ENCODE peak calls at places on chromosomes 3 and 15, in eight cellular contexts. One of them, this sample, is unnamed.

GRCh38 chr3:71226565-71227281 is 356.8 kb downstream of the FOXP1 start:
- DNase-seq in mammary epithelial cell: no peak
- DNase-seq in right atrium auricular region: no peak
- DNase-seq in AG10803: peak
- DNase-seq in spleen: peak
- DNase-seq in foreskin fibroblast: no peak
- DNase-seq in AG04450: no peak
- DNase-seq in CD4-positive, alpha-beta T cell: peak
- DNase-seq in this sample: no peak

GRCh38 chr3:98433764-98434163 is 29.2 kb upstream of the OR5K1 start:
- DNase-seq in mammary epithelial cell: no peak
- DNase-seq in right atrium auricular region: no peak
- DNase-seq in AG10803: no peak
- DNase-seq in spleen: no peak
- DNase-seq in foreskin fibroblast: no peak
- DNase-seq in AG04450: no peak
- DNase-seq in CD4-positive, alpha-beta T cell: no peak
- DNase-seq in this sample: no peak

GRCh38 chr3:11021611-11022011 is 29.1 kb downstream of the SLC6A1 start:
- DNase-seq in mammary epithelial cell: no peak
- DNase-seq in right atrium auricular region: no peak
- DNase-seq in AG10803: no peak
- DNase-seq in spleen: no peak
- DNase-seq in foreskin fibroblast: no peak
- DNase-seq in AG04450: no peak
- DNase-seq in CD4-positive, alpha-beta T cell: no peak
- DNase-seq in this sample: no peak

GRCh38 chr3:85481411-85482192 is 522.8 kb downstream of the CADM2 start:
- DNase-seq in mammary epithelial cell: no peak
- DNase-seq in right atrium auricular region: no peak
- DNase-seq in AG10803: no peak
- DNase-seq in spleen: no peak
- DNase-seq in foreskin fibroblast: no peak
- DNase-seq in AG04450: no peak
- DNase-seq in CD4-positive, alpha-beta T cell: no peak
- DNase-seq in this sample: no peak

GRCh38 chr15:31024330-31024729 is 32.9 kb upstream of the MTMR10 start:
- DNase-seq in mammary epithelial cell: peak
- DNase-seq in right atrium auricular region: no peak
- DNase-seq in AG10803: peak
- DNase-seq in spleen: no peak
- DNase-seq in foreskin fibroblast: peak
- DNase-seq in AG04450: peak
- DNase-seq in CD4-positive, alpha-beta T cell: no peak
- DNase-seq in this sample: peak

GRCh38 chr15:88894348-88894818 is 961 bp downstream of the HAPLN3 start:
- DNase-seq in mammary epithelial cell: peak
- DNase-seq in right atrium auricular region: no peak
- DNase-seq in AG10803: no peak
- DNase-seq in spleen: peak
- DNase-seq in foreskin fibroblast: no peak
- DNase-seq in AG04450: no peak
- DNase-seq in CD4-positive, alpha-beta T cell: peak
- DNase-seq in this sample: no peak

GRCh38 chr15:101188517-101189340 is 63.1 kb downstream of the CHSY1 start:
- DNase-seq in mammary epithelial cell: no peak
- DNase-seq in right atrium auricular region: no peak
- DNase-seq in AG10803: peak
- DNase-seq in spleen: no peak
- DNase-seq in foreskin fibroblast: peak
- DNase-seq in AG04450: no peak
- DNase-seq in CD4-positive, alpha-beta T cell: no peak
- DNase-seq in this sample: no peak

GRCh38 chr15:35925634-35926380 is 379.8 kb upstream of the DPH6 start:
- DNase-seq in mammary epithelial cell: peak
- DNase-seq in right atrium auricular region: no peak
- DNase-seq in AG10803: peak
- DNase-seq in spleen: no peak
- DNase-seq in foreskin fibroblast: no peak
- DNase-seq in AG04450: no peak
- DNase-seq in CD4-positive, alpha-beta T cell: no peak
- DNase-seq in this sample: no peak

GRCh38 chr3:45580142-45580541 is 14.4 kb upstream of the LIMD1 start:
- DNase-seq in mammary epithelial cell: no peak
- DNase-seq in right atrium auricular region: no peak
- DNase-seq in AG10803: no peak
- DNase-seq in spleen: no peak
- DNase-seq in foreskin fibroblast: no peak
- DNase-seq in AG04450: no peak
- DNase-seq in CD4-positive, alpha-beta T cell: no peak
- DNase-seq in this sample: no peak

GRCh38 chr15:65021475-65021874 is 8.0 kb downstream of the MTFMT start:
- DNase-seq in mammary epithelial cell: no peak
- DNase-seq in right atrium auricular region: no peak
- DNase-seq in AG10803: no peak
- DNase-seq in spleen: no peak
- DNase-seq in foreskin fibroblast: no peak
- DNase-seq in AG04450: no peak
- DNase-seq in CD4-positive, alpha-beta T cell: no peak
- DNase-seq in this sample: no peak

GRCh38 chr15:100244796-100245495 is 96.8 kb downstream of the ADAMTS17 start:
- DNase-seq in mammary epithelial cell: no peak
- DNase-seq in right atrium auricular region: no peak
- DNase-seq in AG10803: no peak
- DNase-seq in spleen: no peak
- DNase-seq in foreskin fibroblast: no peak
- DNase-seq in AG04450: no peak
- DNase-seq in CD4-positive, alpha-beta T cell: no peak
- DNase-seq in this sample: no peak

GRCh38 chr3:52983336-52983807 is 62.5 kb downstream of the SFMBT1 start:
- DNase-seq in mammary epithelial cell: no peak
- DNase-seq in right atrium auricular region: no peak
- DNase-seq in AG10803: no peak
- DNase-seq in spleen: no peak
- DNase-seq in foreskin fibroblast: no peak
- DNase-seq in AG04450: no peak
- DNase-seq in CD4-positive, alpha-beta T cell: peak
- DNase-seq in this sample: no peak

GRCh38 chr3:52986049-52986448 is 59.8 kb downstream of the SFMBT1 start:
- DNase-seq in mammary epithelial cell: peak
- DNase-seq in right atrium auricular region: no peak
- DNase-seq in AG10803: peak
- DNase-seq in spleen: no peak
- DNase-seq in foreskin fibroblast: peak
- DNase-seq in AG04450: no peak
- DNase-seq in CD4-positive, alpha-beta T cell: no peak
- DNase-seq in this sample: no peak

GRCh38 chr3:52983828-52984227 is 62.0 kb downstream of the SFMBT1 start:
- DNase-seq in mammary epithelial cell: no peak
- DNase-seq in right atrium auricular region: no peak
- DNase-seq in AG10803: no peak
- DNase-seq in spleen: no peak
- DNase-seq in foreskin fibroblast: no peak
- DNase-seq in AG04450: no peak
- DNase-seq in CD4-positive, alpha-beta T cell: no peak
- DNase-seq in this sample: no peak

GRCh38 chr3:52990637-52991036 is 55.2 kb downstream of the SFMBT1 start:
- DNase-seq in mammary epithelial cell: no peak
- DNase-seq in right atrium auricular region: no peak
- DNase-seq in AG10803: no peak
- DNase-seq in spleen: no peak
- DNase-seq in foreskin fibroblast: no peak
- DNase-seq in AG04450: no peak
- DNase-seq in CD4-positive, alpha-beta T cell: no peak
- DNase-seq in this sample: no peak

DNA sequence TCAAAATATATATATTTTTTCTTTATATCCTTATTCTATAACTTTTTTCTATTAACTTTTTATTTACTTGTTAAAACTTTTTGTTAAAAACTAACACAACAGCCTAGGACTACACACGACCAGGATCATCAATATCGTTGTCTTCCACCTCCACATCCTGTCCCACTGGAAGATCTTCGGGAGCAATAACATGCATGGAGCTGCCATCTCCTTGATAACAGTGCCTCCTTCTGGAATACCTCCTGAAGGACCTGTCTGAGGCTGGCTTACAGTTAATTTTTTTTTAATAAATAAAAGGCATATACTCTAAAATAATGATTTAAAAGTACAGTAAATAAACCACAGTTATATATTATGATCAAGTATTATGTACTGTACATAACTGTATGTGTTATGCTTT is 58.9 kb downstream of the SFMBT1 start:
- DNase-seq in mammary epithelial cell: no peak
- DNase-seq in right atrium auricular region: no peak
- DNase-seq in AG10803: peak
- DNase-seq in spleen: no peak
- DNase-seq in foreskin fibroblast: peak
- DNase-seq in AG04450: peak
- DNase-seq in CD4-positive, alpha-beta T cell: no peak
- DNase-seq in this sample: no peak
- TF ChIP-seq CTCF in mammary epithelial cell: no peak
- TF ChIP-seq CTCF in right atrium auricular region: no peak
- TF ChIP-seq CTCF in AG10803: peak
- TF ChIP-seq CTCF in spleen: peak
- TF ChIP-seq CTCF in foreskin fibroblast: peak
- TF ChIP-seq CTCF in AG04450: peak
- TF ChIP-seq CTCF in CD4-positive, alpha-beta T cell: peak
- TF ChIP-seq CTCF in this sample: peak

GRCh38 chr3:38346584-38347410 is at the start of gene XYLB:
- DNase-seq in mammary epithelial cell: peak
- DNase-seq in right atrium auricular region: peak
- DNase-seq in AG10803: peak
- DNase-seq in spleen: peak
- DNase-seq in foreskin fibroblast: peak
- DNase-seq in AG04450: peak
- DNase-seq in CD4-positive, alpha-beta T cell: peak
- DNase-seq in this sample: no peak
- TF ChIP-seq CTCF in mammary epithelial cell: peak
- TF ChIP-seq CTCF in right atrium auricular region: peak
- TF ChIP-seq CTCF in AG10803: peak
- TF ChIP-seq CTCF in spleen: peak
- TF ChIP-seq CTCF in foreskin fibroblast: peak
- TF ChIP-seq CTCF in AG04450: peak
- TF ChIP-seq CTCF in CD4-positive, alpha-beta T cell: peak
- TF ChIP-seq CTCF in this sample: peak

DNA sequence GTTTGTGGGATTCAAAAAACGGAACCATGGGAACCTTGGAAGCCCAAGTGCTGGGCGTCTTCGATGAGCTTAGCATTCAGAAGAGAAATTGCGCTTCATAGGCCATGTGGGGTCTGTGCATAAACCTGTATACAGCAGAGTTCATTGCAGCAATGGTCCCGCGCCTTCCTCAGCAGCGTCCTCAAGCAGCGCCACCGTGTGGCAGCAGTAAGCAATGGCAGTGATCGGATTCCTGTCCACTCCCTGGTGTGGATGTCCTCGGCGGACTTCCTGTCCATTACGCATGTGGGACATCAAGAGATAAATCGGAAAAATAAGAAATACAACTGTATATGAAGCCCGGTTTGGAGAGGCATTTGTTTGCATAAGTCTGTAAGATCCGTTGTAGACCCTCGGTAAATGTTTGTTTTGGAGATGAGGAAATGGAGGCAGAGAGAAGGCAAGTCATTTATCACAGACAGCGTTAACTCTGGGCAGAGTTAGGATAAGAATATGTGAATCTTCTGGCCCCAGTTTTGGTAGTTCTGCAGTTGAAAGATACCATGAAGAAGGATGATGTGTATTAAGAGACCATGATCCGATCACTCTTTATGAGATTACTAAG is 57.7 kb downstream of the CNTN4 start:
- DNase-seq in mammary epithelial cell: no peak
- DNase-seq in right atrium auricular region: no peak
- DNase-seq in AG10803: no peak
- DNase-seq in spleen: no peak
- DNase-seq in foreskin fibroblast: no peak
- DNase-seq in AG04450: no peak
- DNase-seq in CD4-positive, alpha-beta T cell: no peak
- DNase-seq in this sample: no peak
- TF ChIP-seq CTCF in mammary epithelial cell: peak
- TF ChIP-seq CTCF in right atrium auricular region: peak
- TF ChIP-seq CTCF in AG10803: no peak
- TF ChIP-seq CTCF in spleen: peak
- TF ChIP-seq CTCF in foreskin fibroblast: no peak
- TF ChIP-seq CTCF in AG04450: no peak
- TF ChIP-seq CTCF in CD4-positive, alpha-beta T cell: no peak
- TF ChIP-seq CTCF in this sample: no peak

GRCh38 chr3:159583662-159584061 is 405.0 kb upstream of the IL12A start:
- DNase-seq in mammary epithelial cell: no peak
- DNase-seq in right atrium auricular region: no peak
- DNase-seq in AG10803: peak
- DNase-seq in spleen: no peak
- DNase-seq in foreskin fibroblast: peak
- DNase-seq in AG04450: no peak
- DNase-seq in CD4-positive, alpha-beta T cell: no peak
- DNase-seq in this sample: no peak

GRCh38 chr3:159586587-159587202 is 401.9 kb upstream of the IL12A start:
- DNase-seq in mammary epithelial cell: peak
- DNase-seq in right atrium auricular region: no peak
- DNase-seq in AG10803: peak
- DNase-seq in spleen: no peak
- DNase-seq in foreskin fibroblast: peak
- DNase-seq in AG04450: peak
- DNase-seq in CD4-positive, alpha-beta T cell: no peak
- DNase-seq in this sample: no peak
- TF ChIP-seq CTCF in mammary epithelial cell: peak
- TF ChIP-seq CTCF in right atrium auricular region: peak
- TF ChIP-seq CTCF in AG10803: peak
- TF ChIP-seq CTCF in spleen: peak
- TF ChIP-seq CTCF in foreskin fibroblast: peak
- TF ChIP-seq CTCF in AG04450: peak
- TF ChIP-seq CTCF in CD4-positive, alpha-beta T cell: no peak
- TF ChIP-seq CTCF in this sample: peak

GRCh38 chr3:57862894-57863293 is 106.8 kb downstream of the SLMAP start:
- DNase-seq in mammary epithelial cell: no peak
- DNase-seq in right atrium auricular region: no peak
- DNase-seq in AG10803: no peak
- DNase-seq in spleen: no peak
- DNase-seq in foreskin fibroblast: no peak
- DNase-seq in AG04450: no peak
- DNase-seq in CD4-positive, alpha-beta T cell: no peak
- DNase-seq in this sample: no peak

GRCh38 chr3:57863380-57863779 is 107.3 kb downstream of the SLMAP start:
- DNase-seq in mammary epithelial cell: no peak
- DNase-seq in right atrium auricular region: no peak
- DNase-seq in AG10803: no peak
- DNase-seq in spleen: no peak
- DNase-seq in foreskin fibroblast: no peak
- DNase-seq in AG04450: no peak
- DNase-seq in CD4-positive, alpha-beta T cell: no peak
- DNase-seq in this sample: no peak

DNA sequence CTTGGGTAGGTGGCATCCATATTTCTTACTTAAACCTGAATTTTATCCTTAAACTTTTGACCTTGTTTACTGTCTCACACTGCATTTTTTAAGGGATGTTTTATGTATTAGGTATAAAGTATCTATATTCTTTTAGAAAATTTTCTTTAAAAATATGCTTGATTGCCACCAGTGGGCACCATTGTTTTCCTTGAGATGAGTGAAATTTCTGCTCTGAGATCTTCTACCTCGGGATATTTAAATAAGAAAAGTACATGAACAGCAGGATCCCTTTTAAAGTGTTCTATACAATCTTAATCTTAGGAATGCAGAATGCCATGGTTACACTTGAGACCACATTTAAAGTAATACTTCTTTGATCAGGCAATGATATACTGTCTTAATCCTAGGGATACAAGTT is 108.7 kb downstream of the SLMAP start:
- DNase-seq in mammary epithelial cell: no peak
- DNase-seq in right atrium auricular region: no peak
- DNase-seq in AG10803: peak
- DNase-seq in spleen: no peak
- DNase-seq in foreskin fibroblast: peak
- DNase-seq in AG04450: no peak
- DNase-seq in CD4-positive, alpha-beta T cell: no peak
- DNase-seq in this sample: no peak
- TF ChIP-seq CTCF in mammary epithelial cell: peak
- TF ChIP-seq CTCF in right atrium auricular region: peak
- TF ChIP-seq CTCF in AG10803: peak
- TF ChIP-seq CTCF in spleen: no peak
- TF ChIP-seq CTCF in foreskin fibroblast: peak
- TF ChIP-seq CTCF in AG04450: peak
- TF ChIP-seq CTCF in CD4-positive, alpha-beta T cell: no peak
- TF ChIP-seq CTCF in this sample: peak